ENCODE peak calls at places on chromosomes 4 and X, in ten cellular contexts. One of them, this sample, is unnamed.

GRCh38 chr4:88779431-88779830 is 81.8 kb upstream of the NAP1L5 start:
- DNase-seq in GM23338: no peak
- DNase-seq in mammary epithelial cell: no peak
- DNase-seq in HCT116: no peak
- DNase-seq in MM.1S: no peak
- DNase-seq in fibroblast of lung: no peak
- DNase-seq in endothelial cell of umbilical vein: peak
- DNase-seq in DND-41: no peak
- DNase-seq in GM12878: no peak
- DNase-seq in GM23248: no peak
- DNase-seq in this sample: peak

GRCh38 chrX:71053217-71053621 is 14.9 kb downstream of the SNX12 start:
- DNase-seq in mammary epithelial cell: no peak
- DNase-seq in fibroblast of lung: peak
- DNase-seq in DND-41: no peak
- DNase-seq in GM12878: peak
- DNase-seq in HCT116: no peak
- DNase-seq in GM23248: no peak
- DNase-seq in GM23338: peak
- DNase-seq in endothelial cell of umbilical vein: peak
- DNase-seq in MM.1S: peak
- DNase-seq in this sample: no peak

GRCh38 chr4:13312264-13312663 is 171.9 kb downstream of the RAB28 start:
- DNase-seq in GM23338: peak
- DNase-seq in mammary epithelial cell: no peak
- DNase-seq in GM23248: no peak
- DNase-seq in HCT116: no peak
- DNase-seq in MM.1S: no peak
- DNase-seq in GM12878: no peak
- DNase-seq in fibroblast of lung: no peak
- DNase-seq in endothelial cell of umbilical vein: no peak
- DNase-seq in DND-41: no peak
- DNase-seq in this sample: no peak

GRCh38 chrX:39528161-39528560 is 569.6 kb downstream of the BCOR start:
- DNase-seq in HCT116: no peak
- DNase-seq in mammary epithelial cell: no peak
- DNase-seq in GM23338: no peak
- DNase-seq in GM12878: no peak
- DNase-seq in fibroblast of lung: no peak
- DNase-seq in endothelial cell of umbilical vein: no peak
- DNase-seq in MM.1S: no peak
- DNase-seq in GM23248: no peak
- DNase-seq in DND-41: no peak
- DNase-seq in this sample: no peak

GRCh38 chrX:153494541-153495361 is at the start of gene BGN:
- DNase-seq in DND-41: no peak
- DNase-seq in GM23338: peak
- DNase-seq in GM12878: no peak
- DNase-seq in endothelial cell of umbilical vein: peak
- DNase-seq in HCT116: no peak
- DNase-seq in GM23248: peak
- DNase-seq in MM.1S: no peak
- DNase-seq in fibroblast of lung: peak
- DNase-seq in mammary epithelial cell: no peak
- DNase-seq in this sample: no peak

GRCh38 chr4:118076958-118077766 is 42.9 kb downstream of the NDST3 start:
- DNase-seq in HCT116: peak
- DNase-seq in GM12878: no peak
- DNase-seq in endothelial cell of umbilical vein: peak
- DNase-seq in fibroblast of lung: peak
- DNase-seq in DND-41: peak
- DNase-seq in GM23338: peak
- DNase-seq in MM.1S: peak
- DNase-seq in mammary epithelial cell: peak
- DNase-seq in GM23248: peak
- DNase-seq in this sample: peak

GRCh38 chrX:104565791-104566687 is at the start of gene IL1RAPL2:
- DNase-seq in GM23248: peak
- DNase-seq in MM.1S: peak
- DNase-seq in GM12878: no peak
- DNase-seq in GM23338: peak
- DNase-seq in HCT116: no peak
- DNase-seq in DND-41: no peak
- DNase-seq in endothelial cell of umbilical vein: no peak
- DNase-seq in fibroblast of lung: peak
- DNase-seq in mammary epithelial cell: peak
- DNase-seq in this sample: peak

GRCh38 chrX:140756948-140757347 is 47.4 kb downstream of the LINC00632 start:
- DNase-seq in endothelial cell of umbilical vein: no peak
- DNase-seq in GM23338: no peak
- DNase-seq in DND-41: no peak
- DNase-seq in GM23248: no peak
- DNase-seq in MM.1S: no peak
- DNase-seq in mammary epithelial cell: no peak
- DNase-seq in GM12878: no peak
- DNase-seq in HCT116: no peak
- DNase-seq in fibroblast of lung: no peak
- DNase-seq in this sample: no peak

GRCh38 chr4:58734030-58734673 is 1624.0 kb upstream of the IGFBP7 start:
- DNase-seq in endothelial cell of umbilical vein: no peak
- DNase-seq in GM23248: no peak
- DNase-seq in GM12878: no peak
- DNase-seq in MM.1S: peak
- DNase-seq in HCT116: no peak
- DNase-seq in GM23338: no peak
- DNase-seq in mammary epithelial cell: no peak
- DNase-seq in fibroblast of lung: no peak
- DNase-seq in DND-41: no peak
- DNase-seq in this sample: no peak

GRCh38 chr4:113979157-113979972 is at the start of gene ARSJ:
- DNase-seq in GM23248: peak
- DNase-seq in fibroblast of lung: peak
- DNase-seq in MM.1S: no peak
- DNase-seq in mammary epithelial cell: peak
- DNase-seq in GM23338: peak
- DNase-seq in DND-41: no peak
- DNase-seq in endothelial cell of umbilical vein: peak
- DNase-seq in GM12878: no peak
- DNase-seq in HCT116: peak
- DNase-seq in this sample: peak

GRCh38 chr4:173436149-173436579 is 37.2 kb upstream of the SCRG1 start:
- DNase-seq in fibroblast of lung: peak
- DNase-seq in mammary epithelial cell: no peak
- DNase-seq in HCT116: no peak
- DNase-seq in GM12878: no peak
- DNase-seq in endothelial cell of umbilical vein: no peak
- DNase-seq in MM.1S: no peak
- DNase-seq in DND-41: no peak
- DNase-seq in GM23338: peak
- DNase-seq in GM23248: peak
- DNase-seq in this sample: no peak

GRCh38 chr4:122577808-122578781 is 42.8 kb downstream of the IL21 start:
- DNase-seq in DND-41: peak
- DNase-seq in fibroblast of lung: peak
- DNase-seq in MM.1S: peak
- DNase-seq in GM12878: no peak
- DNase-seq in GM23248: peak
- DNase-seq in mammary epithelial cell: peak
- DNase-seq in endothelial cell of umbilical vein: peak
- DNase-seq in HCT116: peak
- DNase-seq in GM23338: peak
- DNase-seq in this sample: peak

GRCh38 chr4:114694770-114695169 is 96.2 kb downstream of the UGT8 start:
- DNase-seq in GM12878: peak
- DNase-seq in DND-41: no peak
- DNase-seq in HCT116: peak
- DNase-seq in fibroblast of lung: peak
- DNase-seq in mammary epithelial cell: peak
- DNase-seq in MM.1S: peak
- DNase-seq in endothelial cell of umbilical vein: peak
- DNase-seq in GM23248: peak
- DNase-seq in GM23338: peak
- DNase-seq in this sample: peak

GRCh38 chrX:119763175-119763574 is 4.8 kb downstream of the SOWAHD start:
- DNase-seq in GM23338: peak
- DNase-seq in MM.1S: no peak
- DNase-seq in GM12878: no peak
- DNase-seq in fibroblast of lung: peak
- DNase-seq in mammary epithelial cell: peak
- DNase-seq in DND-41: no peak
- DNase-seq in HCT116: no peak
- DNase-seq in GM23248: peak
- DNase-seq in endothelial cell of umbilical vein: no peak
- DNase-seq in this sample: no peak

GRCh38 chr4:22099896-22100295 is 151.3 kb upstream of the KCNIP4 start:
- DNase-seq in DND-41: no peak
- DNase-seq in mammary epithelial cell: peak
- DNase-seq in GM23248: peak
- DNase-seq in fibroblast of lung: peak
- DNase-seq in GM23338: no peak
- DNase-seq in endothelial cell of umbilical vein: no peak
- DNase-seq in GM12878: no peak
- DNase-seq in MM.1S: no peak
- DNase-seq in HCT116: no peak
- DNase-seq in this sample: no peak

GRCh38 chr4:41319553-41319952 is 62.8 kb downstream of the UCHL1 start:
- DNase-seq in fibroblast of lung: no peak
- DNase-seq in GM23338: no peak
- DNase-seq in mammary epithelial cell: peak
- DNase-seq in endothelial cell of umbilical vein: no peak
- DNase-seq in GM23248: no peak
- DNase-seq in HCT116: peak
- DNase-seq in DND-41: no peak
- DNase-seq in GM12878: no peak
- DNase-seq in MM.1S: no peak
- DNase-seq in this sample: peak

DNA sequence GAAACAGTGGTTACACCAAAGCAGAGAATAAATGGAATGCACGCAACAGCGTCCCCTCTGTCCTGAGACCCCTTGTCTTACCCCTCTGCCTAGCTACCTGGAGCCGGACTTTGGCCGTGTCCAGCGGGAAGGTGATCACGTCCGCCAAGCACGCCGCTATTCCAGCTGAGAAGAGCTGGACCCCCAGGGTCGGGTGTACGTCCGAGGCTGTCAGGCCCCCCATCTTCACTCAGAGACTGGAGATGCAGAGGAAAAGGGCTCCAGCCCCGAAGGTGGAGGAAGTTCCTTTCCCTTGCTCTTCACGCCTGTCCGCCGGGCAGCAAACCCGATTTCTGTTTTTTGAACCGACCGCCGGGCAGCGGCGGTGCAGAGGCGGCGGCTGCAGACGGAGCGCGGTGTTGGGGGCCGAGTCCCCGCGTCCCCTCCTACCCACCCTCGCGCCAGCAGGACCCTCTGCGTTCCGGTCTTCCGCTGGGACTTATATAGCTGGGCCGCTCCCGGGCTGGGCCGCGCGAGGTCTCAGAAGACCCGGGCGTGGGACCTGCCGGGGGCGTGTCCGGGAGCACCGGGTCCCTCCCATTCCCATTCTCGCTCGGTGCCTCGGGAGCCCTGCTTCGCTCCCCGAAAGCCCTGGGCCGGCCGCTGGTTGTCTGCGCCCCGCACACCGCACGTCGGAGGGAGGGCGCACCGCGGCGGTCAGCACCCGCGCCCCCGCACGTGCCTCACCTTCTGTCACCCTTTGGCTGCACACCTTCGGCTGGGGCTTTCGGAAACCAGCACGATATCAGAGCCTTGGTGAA is at the start of gene UCP1:
- DNase-seq in GM12878: no peak
- DNase-seq in HCT116: no peak
- DNase-seq in GM23338: peak
- DNase-seq in GM23248: peak
- DNase-seq in fibroblast of lung: no peak
- DNase-seq in mammary epithelial cell: no peak
- DNase-seq in endothelial cell of umbilical vein: peak
- DNase-seq in MM.1S: no peak
- DNase-seq in DND-41: no peak
- DNase-seq in this sample: no peak
- TF ChIP-seq EZH2 in GM12878: no peak
- TF ChIP-seq EZH2 in HCT116: no peak
- TF ChIP-seq EZH2 in GM23338: no peak
- TF ChIP-seq EZH2 in GM23248: no peak
- TF ChIP-seq EZH2 in fibroblast of lung: peak
- TF ChIP-seq EZH2 in mammary epithelial cell: peak
- TF ChIP-seq EZH2 in endothelial cell of umbilical vein: peak
- TF ChIP-seq EZH2 in MM.1S: no peak
- TF ChIP-seq EZH2 in DND-41: no peak
- TF ChIP-seq EZH2 in this sample: peak

GRCh38 chr4:3287972-3288570 is 4.8 kb upstream of the RGS12 start:
- DNase-seq in fibroblast of lung: no peak
- DNase-seq in GM23338: no peak
- DNase-seq in MM.1S: no peak
- DNase-seq in endothelial cell of umbilical vein: no peak
- DNase-seq in GM12878: no peak
- DNase-seq in mammary epithelial cell: no peak
- DNase-seq in GM23248: no peak
- DNase-seq in DND-41: no peak
- DNase-seq in HCT116: no peak
- DNase-seq in this sample: no peak
- TF ChIP-seq EZH2 in fibroblast of lung: no peak
- TF ChIP-seq EZH2 in GM23338: no peak
- TF ChIP-seq EZH2 in MM.1S: no peak
- TF ChIP-seq EZH2 in endothelial cell of umbilical vein: no peak
- TF ChIP-seq EZH2 in GM12878: no peak
- TF ChIP-seq EZH2 in mammary epithelial cell: no peak
- TF ChIP-seq EZH2 in GM23248: no peak
- TF ChIP-seq EZH2 in DND-41: no peak
- TF ChIP-seq EZH2 in HCT116: no peak
- TF ChIP-seq EZH2 in this sample: no peak

GRCh38 chr4:120520761-120521160 is 401.8 kb downstream of the PRDM5 start:
- DNase-seq in endothelial cell of umbilical vein: no peak
- DNase-seq in HCT116: no peak
- DNase-seq in DND-41: no peak
- DNase-seq in GM23338: no peak
- DNase-seq in GM23248: no peak
- DNase-seq in GM12878: no peak
- DNase-seq in mammary epithelial cell: no peak
- DNase-seq in MM.1S: no peak
- DNase-seq in fibroblast of lung: no peak
- DNase-seq in this sample: no peak
- TF ChIP-seq EZH2 in endothelial cell of umbilical vein: no peak
- TF ChIP-seq EZH2 in HCT116: no peak
- TF ChIP-seq EZH2 in DND-41: no peak
- TF ChIP-seq EZH2 in GM23338: no peak
- TF ChIP-seq EZH2 in GM23248: no peak
- TF ChIP-seq EZH2 in GM12878: no peak
- TF ChIP-seq EZH2 in mammary epithelial cell: no peak
- TF ChIP-seq EZH2 in MM.1S: no peak
- TF ChIP-seq EZH2 in fibroblast of lung: no peak
- TF ChIP-seq EZH2 in this sample: no peak

DNA sequence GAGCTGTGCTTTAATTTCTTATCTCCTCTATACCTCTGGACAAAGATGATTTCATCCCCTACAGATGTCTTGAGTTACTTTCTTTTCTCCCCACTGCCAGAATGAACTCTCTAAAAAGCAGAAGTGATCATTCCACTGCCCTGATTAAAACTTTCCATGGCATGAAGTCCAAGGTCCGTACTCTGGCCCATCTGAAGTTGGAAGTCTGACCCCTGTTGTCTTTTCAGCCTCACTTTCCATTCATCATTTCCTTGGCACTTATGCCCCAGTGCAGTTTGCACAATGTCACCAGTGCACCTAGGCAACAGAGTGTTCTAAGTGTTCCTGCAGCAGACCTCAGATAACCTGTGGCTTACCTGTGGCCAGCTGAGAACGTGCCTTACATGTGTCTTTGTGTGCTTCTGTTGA is 242.4 kb downstream of the FRAS1 start:
- DNase-seq in GM12878: peak
- DNase-seq in mammary epithelial cell: no peak
- DNase-seq in fibroblast of lung: no peak
- DNase-seq in endothelial cell of umbilical vein: no peak
- DNase-seq in MM.1S: no peak
- DNase-seq in HCT116: no peak
- DNase-seq in GM23248: peak
- DNase-seq in DND-41: no peak
- DNase-seq in GM23338: no peak
- DNase-seq in this sample: no peak
- TF ChIP-seq EZH2 in GM12878: no peak
- TF ChIP-seq EZH2 in mammary epithelial cell: no peak
- TF ChIP-seq EZH2 in fibroblast of lung: no peak
- TF ChIP-seq EZH2 in endothelial cell of umbilical vein: no peak
- TF ChIP-seq EZH2 in MM.1S: no peak
- TF ChIP-seq EZH2 in HCT116: no peak
- TF ChIP-seq EZH2 in GM23248: no peak
- TF ChIP-seq EZH2 in DND-41: no peak
- TF ChIP-seq EZH2 in GM23338: no peak
- TF ChIP-seq EZH2 in this sample: no peak